ENCODE peak calls at places on chromosomes 12 and 14, in six cellular contexts. Q is bronchial epithelial cell; M is mucosa of descending colon; U is prostate gland; S is pancreas; D is activated CD8-positive, alpha-beta T cell treated with anti-CD3 and anti-CD28 coated beads for 36 hours. W is an unnamed sample.
A peak's percentile ranks its signal among the peaks of the same experiment; 100 is the strongest.

GRCh38 chr12:110203546-110203945 is 77.5 kb upstream of the ATP2A2 start:
- DNase-seq in Q (no peak), M (no peak), U (no peak), S (no peak), D (no peak), W (no peak)

GRCh38 chr14:92573761-92574498 is 60.3 kb downstream of the RIN3 start:
- DNase-seq in Q (no peak), M (no peak), U (peak; percentile 14), S (no peak), D (no peak), W (no peak)

GRCh38 chr12:401235-402126 is at the start of gene CCDC77:
- DNase-seq in Q (peak; percentile 80), M (peak; percentile 95), U (peak; percentile 92), S (peak; percentile 89), D (peak; percentile 95), W (peak; percentile 82)

GRCh38 chr12:75848533-75848932 is 183.0 kb downstream of the PHLDA1 start:
- DNase-seq in Q (no peak), M (no peak), U (no peak), S (no peak), D (no peak), W (no peak)

GRCh38 chr12:42240131-42240750 is 2.2 kb upstream of the YAF2 start:
- DNase-seq in Q (no peak), M (no peak), U (no peak), S (no peak), D (no peak), W (no peak)

GRCh38 chr12:50017047-50017446 is 8.2 kb downstream of the RACGAP1 start:
- DNase-seq in Q (peak; percentile 79), M (no peak), U (no peak), S (no peak), D (no peak), W (peak; percentile 75)

GRCh38 chr12:6426882-6427671 is 17.7 kb upstream of the CD27 start:
- DNase-seq in Q (no peak), M (no peak), U (no peak), S (peak; percentile 44), D (peak; percentile 99), W (no peak)

GRCh38 chr12:93786669-93787397 is 109.7 kb downstream of the CRADD start:
- DNase-seq in Q (peak; percentile 77), M (no peak), U (no peak), S (no peak), D (no peak), W (peak; percentile 29)

GRCh38 chr14:65222434-65222833 is 120.1 kb upstream of the MAX start:
- DNase-seq in Q (peak; percentile 55), M (peak; percentile 74), U (peak; percentile 15), S (peak; percentile 82), D (peak; percentile 74), W (peak; percentile 29)

GRCh38 chr14:31336646-31337045 is 83.7 kb downstream of the HEATR5A start:
- DNase-seq in Q (peak; percentile 98), M (no peak), U (no peak), S (no peak), D (no peak), W (peak; percentile 48)

GRCh38 chr14:98946995-98947394 is 325.0 kb downstream of the BCL11B start:
- DNase-seq in Q (no peak), M (no peak), U (peak; percentile 29), S (no peak), D (no peak), W (no peak)

GRCh38 chr12:55972045-55972843 is 1.6 kb upstream of the RAB5B start:
- DNase-seq in Q (peak; percentile 84), M (no peak), U (no peak), S (no peak), D (no peak), W (peak; percentile 65)

GRCh38 chr14:100673807-100674154 is 52.9 kb upstream of the DLK1 start:
- DNase-seq in Q (no peak), M (no peak), U (no peak), S (no peak), D (no peak), W (no peak)

GRCh38 chr14:52977798-52978197 is 26.9 kb upstream of the FERMT2 start:
- DNase-seq in Q (no peak), M (no peak), U (no peak), S (peak; percentile 60), D (no peak), W (no peak)

GRCh38 chr12:209246-209645 is 4.7 kb downstream of the SLC6A12 start:
- DNase-seq in Q (no peak), M (no peak), U (no peak), S (no peak), D (no peak), W (no peak)

GRCh38 chr12:7709969-7710368 is 1.3 kb upstream of the DPPA3 start:
- DNase-seq in Q (no peak), M (no peak), U (no peak), S (no peak), D (no peak), W (no peak)

GRCh38 chr12:55829967-55830600 is 697 bp upstream of the DNAJC14 start:
- DNase-seq in Q (no peak), M (peak; percentile 80), U (peak; percentile 27), S (peak; percentile 75), D (peak; percentile 61), W (no peak)

GRCh38 chr14:24576766-24577165 is 716 bp upstream of the CTSG start:
- DNase-seq in Q (no peak), M (no peak), U (no peak), S (no peak), D (no peak), W (no peak)

GRCh38 chr14:24576178-24576577 is at the start of gene CTSG:
- DNase-seq in Q (no peak), M (no peak), U (no peak), S (no peak), D (no peak), W (no peak)

GRCh38 chr14:24574206-24574774 is 1.8 kb downstream of the CTSG start:
- DNase-seq in Q (no peak), M (no peak), U (no peak), S (no peak), D (no peak), W (no peak)

GRCh38 chr14:24578558-24578957 is 2.5 kb upstream of the CTSG start:
- DNase-seq in Q (no peak), M (no peak), U (no peak), S (no peak), D (no peak), W (no peak)
- TF ChIP-seq CTCF in Q (no peak), M (no peak), U (no peak), S (no peak), D (no peak), W (no peak)

DNA sequence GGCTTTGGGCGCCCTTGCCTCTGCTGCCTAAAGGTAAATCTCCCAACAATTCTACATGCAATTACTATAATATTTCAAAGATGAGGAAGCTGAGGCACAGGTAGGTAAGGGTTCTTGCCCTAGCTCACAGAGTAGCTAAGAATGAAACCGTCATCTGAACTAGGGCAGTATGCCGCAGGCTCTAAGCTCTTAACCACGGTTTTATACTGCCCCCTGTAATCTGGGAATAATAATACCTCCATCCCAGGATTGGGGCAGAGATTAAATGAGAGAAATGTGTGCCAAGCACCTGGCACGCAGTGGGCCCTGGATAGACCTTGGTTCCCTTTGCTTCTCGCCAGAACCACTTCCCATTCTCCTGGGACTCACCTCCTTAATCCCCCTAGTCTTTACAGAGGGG is 1.5 kb upstream of the HRK start:
- DNase-seq in Q (peak; percentile 24), M (no peak), U (no peak), S (no peak), D (no peak), W (peak; percentile 48)
- TF ChIP-seq CTCF in Q (no peak), M (no peak), U (no peak), S (no peak), D (no peak), W (peak; percentile 69)

GRCh38 chr12:62801796-62802195 is 133.2 kb downstream of the PPM1H start:
- DNase-seq in Q (no peak), M (no peak), U (no peak), S (no peak), D (no peak), W (no peak)

GRCh38 chr12:62802321-62802720 is 132.6 kb downstream of the PPM1H start:
- DNase-seq in Q (peak; percentile 75), M (no peak), U (no peak), S (no peak), D (no peak), W (no peak)

GRCh38 chr12:62800707-62801400 is 134.1 kb downstream of the PPM1H start:
- DNase-seq in Q (no peak), M (no peak), U (no peak), S (no peak), D (no peak), W (no peak)

GRCh38 chr12:62803756-62804155 is 131.2 kb downstream of the PPM1H start:
- DNase-seq in Q (no peak), M (no peak), U (no peak), S (no peak), D (no peak), W (no peak)

GRCh38 chr12:62802981-62803380 is 132.0 kb downstream of the PPM1H start:
- DNase-seq in Q (no peak), M (no peak), U (no peak), S (no peak), D (no peak), W (peak; percentile 49)
- TF ChIP-seq CTCF in Q (no peak), M (no peak), U (no peak), S (no peak), D (no peak), W (no peak)

GRCh38 chr14:68266998-68267397 is 447.4 kb downstream of the RAD51B start:
- DNase-seq in Q (no peak), M (no peak), U (no peak), S (no peak), D (no peak), W (no peak)

GRCh38 chr14:68270342-68270741 is 450.8 kb downstream of the RAD51B start:
- DNase-seq in Q (no peak), M (no peak), U (no peak), S (no peak), D (no peak), W (no peak)

GRCh38 chr14:68269136-68269535 is 449.6 kb downstream of the RAD51B start:
- DNase-seq in Q (no peak), M (no peak), U (no peak), S (no peak), D (peak; percentile 23), W (no peak)

GRCh38 chr14:68268197-68268596 is 448.6 kb downstream of the RAD51B start:
- DNase-seq in Q (no peak), M (no peak), U (no peak), S (no peak), D (peak; percentile 26), W (no peak)

GRCh38 chr14:68268719-68269118 is 449.1 kb downstream of the RAD51B start:
- DNase-seq in Q (no peak), M (no peak), U (no peak), S (no peak), D (no peak), W (no peak)
- TF ChIP-seq CTCF in Q (no peak), M (no peak), U (no peak), S (no peak), D (no peak), W (no peak)

GRCh38 chr12:13164859-13165577 is 31.5 kb upstream of the EMP1 start:
- DNase-seq in Q (peak; percentile 15), M (no peak), U (no peak), S (no peak), D (no peak), W (no peak)

GRCh38 chr12:13163868-13164267 is 32.7 kb upstream of the EMP1 start:
- DNase-seq in Q (peak; percentile 50), M (no peak), U (no peak), S (no peak), D (no peak), W (no peak)

GRCh38 chr12:13164271-13164670 is 32.3 kb upstream of the EMP1 start:
- DNase-seq in Q (no peak), M (no peak), U (no peak), S (no peak), D (no peak), W (no peak)

GRCh38 chr12:13162904-13163303 is 33.6 kb upstream of the EMP1 start:
- DNase-seq in Q (no peak), M (no peak), U (no peak), S (no peak), D (no peak), W (no peak)

GRCh38 chr12:13161172-13161571 is 35.4 kb upstream of the EMP1 start:
- DNase-seq in Q (no peak), M (no peak), U (no peak), S (no peak), D (no peak), W (no peak)
- TF ChIP-seq CTCF in Q (peak; percentile 29), M (no peak), U (no peak), S (no peak), D (peak; percentile 51), W (peak; percentile 75)